ENCODE peak calls at places on chromosomes 4 and X, in nine cellular contexts. One of them, this sample, is unnamed.

GRCh38 chr4:73777612-73778011 is 37.2 kb downstream of the CXCL8 start:
- DNase-seq in hepatic stellate cell: no peak
- DNase-seq in psoas muscle: no peak
- DNase-seq in GM23248: peak; percentile 75
- DNase-seq in CD4-positive, alpha-beta memory T cell: no peak
- DNase-seq in nephron progenitor cell: no peak
- DNase-seq in stimulated activated CD4-positive, alpha-beta T cell treated with anti-CD3 and anti-CD28 coated beads, Interleukin-12 subunit alpha, Interleukin-12 subunit beta, amount 100 ng/mL, for 4 hours: no peak
- DNase-seq in NCI-H2081: no peak
- DNase-seq in RPMI7951: peak; percentile 51
- DNase-seq in this sample: no peak

GRCh38 chr4:79964715-79965345 is 108.2 kb downstream of the ANTXR2 start:
- DNase-seq in nephron progenitor cell: peak; percentile 70
- DNase-seq in psoas muscle: no peak
- DNase-seq in CD4-positive, alpha-beta memory T cell: no peak
- DNase-seq in GM23248: no peak
- DNase-seq in stimulated activated CD4-positive, alpha-beta T cell treated with anti-CD3 and anti-CD28 coated beads, Interleukin-12 subunit alpha, Interleukin-12 subunit beta, amount 100 ng/mL, for 4 hours: no peak
- DNase-seq in RPMI7951: peak; percentile 21
- DNase-seq in NCI-H2081: no peak
- DNase-seq in hepatic stellate cell: no peak
- DNase-seq in this sample: no peak

GRCh38 chrX:120801426-120801825 is 74.2 kb downstream of the CT47B1 start:
- DNase-seq in RPMI7951: no peak
- DNase-seq in psoas muscle: no peak
- DNase-seq in hepatic stellate cell: no peak
- DNase-seq in nephron progenitor cell: no peak
- DNase-seq in GM23248: no peak
- DNase-seq in CD4-positive, alpha-beta memory T cell: no peak
- DNase-seq in stimulated activated CD4-positive, alpha-beta T cell treated with anti-CD3 and anti-CD28 coated beads, Interleukin-12 subunit alpha, Interleukin-12 subunit beta, amount 100 ng/mL, for 4 hours: no peak
- DNase-seq in NCI-H2081: no peak
- DNase-seq in this sample: no peak

GRCh38 chrX:6021316-6022091 is 207.2 kb downstream of the NLGN4X start:
- DNase-seq in NCI-H2081: peak; percentile 53
- DNase-seq in CD4-positive, alpha-beta memory T cell: no peak
- DNase-seq in stimulated activated CD4-positive, alpha-beta T cell treated with anti-CD3 and anti-CD28 coated beads, Interleukin-12 subunit alpha, Interleukin-12 subunit beta, amount 100 ng/mL, for 4 hours: no peak
- DNase-seq in psoas muscle: no peak
- DNase-seq in GM23248: peak; percentile 28
- DNase-seq in nephron progenitor cell: peak; percentile 67
- DNase-seq in hepatic stellate cell: no peak
- DNase-seq in RPMI7951: peak; percentile 13
- DNase-seq in this sample: peak; percentile 40

GRCh38 chr4:164946810-164947209 is 30.6 kb downstream of the TRIM61 start:
- DNase-seq in hepatic stellate cell: no peak
- DNase-seq in CD4-positive, alpha-beta memory T cell: no peak
- DNase-seq in NCI-H2081: no peak
- DNase-seq in GM23248: no peak
- DNase-seq in RPMI7951: no peak
- DNase-seq in nephron progenitor cell: no peak
- DNase-seq in psoas muscle: no peak
- DNase-seq in stimulated activated CD4-positive, alpha-beta T cell treated with anti-CD3 and anti-CD28 coated beads, Interleukin-12 subunit alpha, Interleukin-12 subunit beta, amount 100 ng/mL, for 4 hours: no peak
- DNase-seq in this sample: no peak

GRCh38 chr4:121977251-121978168 is 25.6 kb upstream of the TRPC3 start:
- DNase-seq in GM23248: no peak
- DNase-seq in stimulated activated CD4-positive, alpha-beta T cell treated with anti-CD3 and anti-CD28 coated beads, Interleukin-12 subunit alpha, Interleukin-12 subunit beta, amount 100 ng/mL, for 4 hours: no peak
- DNase-seq in NCI-H2081: no peak
- DNase-seq in psoas muscle: no peak
- DNase-seq in nephron progenitor cell: no peak
- DNase-seq in RPMI7951: peak; percentile 44
- DNase-seq in hepatic stellate cell: no peak
- DNase-seq in CD4-positive, alpha-beta memory T cell: peak; percentile 23
- DNase-seq in this sample: no peak

GRCh38 chrX:368811-369562 is 17.7 kb downstream of the PPP2R3B start:
- DNase-seq in hepatic stellate cell: peak; percentile 68
- DNase-seq in stimulated activated CD4-positive, alpha-beta T cell treated with anti-CD3 and anti-CD28 coated beads, Interleukin-12 subunit alpha, Interleukin-12 subunit beta, amount 100 ng/mL, for 4 hours: no peak
- DNase-seq in CD4-positive, alpha-beta memory T cell: no peak
- DNase-seq in nephron progenitor cell: no peak
- DNase-seq in NCI-H2081: no peak
- DNase-seq in RPMI7951: peak; percentile 11
- DNase-seq in GM23248: peak; percentile 63
- DNase-seq in psoas muscle: no peak
- DNase-seq in this sample: no peak

GRCh38 chr4:14749910-14750309 is 252.4 kb upstream of the CPEB2 start:
- DNase-seq in RPMI7951: peak; percentile 61
- DNase-seq in CD4-positive, alpha-beta memory T cell: no peak
- DNase-seq in nephron progenitor cell: no peak
- DNase-seq in stimulated activated CD4-positive, alpha-beta T cell treated with anti-CD3 and anti-CD28 coated beads, Interleukin-12 subunit alpha, Interleukin-12 subunit beta, amount 100 ng/mL, for 4 hours: peak; percentile 2
- DNase-seq in psoas muscle: peak; percentile 13
- DNase-seq in hepatic stellate cell: no peak
- DNase-seq in GM23248: peak; percentile 30
- DNase-seq in NCI-H2081: no peak
- DNase-seq in this sample: no peak

GRCh38 chr4:19844436-19844835 is 407.3 kb upstream of the SLIT2 start:
- DNase-seq in nephron progenitor cell: no peak
- DNase-seq in CD4-positive, alpha-beta memory T cell: no peak
- DNase-seq in hepatic stellate cell: no peak
- DNase-seq in psoas muscle: no peak
- DNase-seq in NCI-H2081: no peak
- DNase-seq in stimulated activated CD4-positive, alpha-beta T cell treated with anti-CD3 and anti-CD28 coated beads, Interleukin-12 subunit alpha, Interleukin-12 subunit beta, amount 100 ng/mL, for 4 hours: no peak
- DNase-seq in RPMI7951: peak; percentile 59
- DNase-seq in GM23248: no peak
- DNase-seq in this sample: no peak

GRCh38 chr4:176539785-176540175 is 220.0 kb downstream of the SPCS3 start:
- DNase-seq in CD4-positive, alpha-beta memory T cell: no peak
- DNase-seq in NCI-H2081: no peak
- DNase-seq in psoas muscle: no peak
- DNase-seq in RPMI7951: peak; percentile 61
- DNase-seq in stimulated activated CD4-positive, alpha-beta T cell treated with anti-CD3 and anti-CD28 coated beads, Interleukin-12 subunit alpha, Interleukin-12 subunit beta, amount 100 ng/mL, for 4 hours: no peak
- DNase-seq in GM23248: peak; percentile 38
- DNase-seq in hepatic stellate cell: no peak
- DNase-seq in nephron progenitor cell: no peak
- DNase-seq in this sample: no peak

GRCh38 chr4:88599714-88600113 is 7.4 kb downstream of the HERC3 start:
- DNase-seq in nephron progenitor cell: no peak
- DNase-seq in psoas muscle: no peak
- DNase-seq in hepatic stellate cell: no peak
- DNase-seq in GM23248: no peak
- DNase-seq in stimulated activated CD4-positive, alpha-beta T cell treated with anti-CD3 and anti-CD28 coated beads, Interleukin-12 subunit alpha, Interleukin-12 subunit beta, amount 100 ng/mL, for 4 hours: no peak
- DNase-seq in RPMI7951: peak; percentile 1
- DNase-seq in CD4-positive, alpha-beta memory T cell: no peak
- DNase-seq in NCI-H2081: no peak
- DNase-seq in this sample: no peak

GRCh38 chrX:17597836-17598434 is 139.4 kb upstream of the SCML1 start:
- DNase-seq in nephron progenitor cell: no peak
- DNase-seq in hepatic stellate cell: no peak
- DNase-seq in stimulated activated CD4-positive, alpha-beta T cell treated with anti-CD3 and anti-CD28 coated beads, Interleukin-12 subunit alpha, Interleukin-12 subunit beta, amount 100 ng/mL, for 4 hours: no peak
- DNase-seq in CD4-positive, alpha-beta memory T cell: no peak
- DNase-seq in NCI-H2081: no peak
- DNase-seq in psoas muscle: peak; percentile 64
- DNase-seq in RPMI7951: peak; percentile 79
- DNase-seq in GM23248: peak; percentile 32
- DNase-seq in this sample: no peak

GRCh38 chr4:165612936-165613335 is 234.1 kb downstream of the CPE start:
- DNase-seq in GM23248: no peak
- DNase-seq in psoas muscle: no peak
- DNase-seq in NCI-H2081: no peak
- DNase-seq in stimulated activated CD4-positive, alpha-beta T cell treated with anti-CD3 and anti-CD28 coated beads, Interleukin-12 subunit alpha, Interleukin-12 subunit beta, amount 100 ng/mL, for 4 hours: no peak
- DNase-seq in RPMI7951: no peak
- DNase-seq in nephron progenitor cell: no peak
- DNase-seq in hepatic stellate cell: no peak
- DNase-seq in CD4-positive, alpha-beta memory T cell: no peak
- DNase-seq in this sample: no peak

GRCh38 chr4:154529737-154530136 is 20.5 kb downstream of the PLRG1 start:
- DNase-seq in nephron progenitor cell: no peak
- DNase-seq in CD4-positive, alpha-beta memory T cell: no peak
- DNase-seq in NCI-H2081: no peak
- DNase-seq in hepatic stellate cell: no peak
- DNase-seq in stimulated activated CD4-positive, alpha-beta T cell treated with anti-CD3 and anti-CD28 coated beads, Interleukin-12 subunit alpha, Interleukin-12 subunit beta, amount 100 ng/mL, for 4 hours: no peak
- DNase-seq in GM23248: no peak
- DNase-seq in psoas muscle: no peak
- DNase-seq in RPMI7951: peak; percentile 2
- DNase-seq in this sample: no peak

GRCh38 chr4:162015090-162015489 is 148.7 kb downstream of the FSTL5 start:
- DNase-seq in psoas muscle: no peak
- DNase-seq in RPMI7951: peak; percentile 17
- DNase-seq in CD4-positive, alpha-beta memory T cell: no peak
- DNase-seq in nephron progenitor cell: no peak
- DNase-seq in hepatic stellate cell: no peak
- DNase-seq in stimulated activated CD4-positive, alpha-beta T cell treated with anti-CD3 and anti-CD28 coated beads, Interleukin-12 subunit alpha, Interleukin-12 subunit beta, amount 100 ng/mL, for 4 hours: no peak
- DNase-seq in NCI-H2081: no peak
- DNase-seq in GM23248: no peak
- DNase-seq in this sample: no peak

GRCh38 chrX:21487832-21488231 is 113.6 kb downstream of the CNKSR2 start:
- DNase-seq in CD4-positive, alpha-beta memory T cell: no peak
- DNase-seq in NCI-H2081: peak; percentile 80
- DNase-seq in GM23248: no peak
- DNase-seq in stimulated activated CD4-positive, alpha-beta T cell treated with anti-CD3 and anti-CD28 coated beads, Interleukin-12 subunit alpha, Interleukin-12 subunit beta, amount 100 ng/mL, for 4 hours: no peak
- DNase-seq in nephron progenitor cell: no peak
- DNase-seq in psoas muscle: no peak
- DNase-seq in hepatic stellate cell: no peak
- DNase-seq in RPMI7951: no peak
- DNase-seq in this sample: no peak

GRCh38 chr4:107689912-107690587 is 30.0 kb downstream of the PAPSS1 start:
- DNase-seq in CD4-positive, alpha-beta memory T cell: no peak
- DNase-seq in psoas muscle: no peak
- DNase-seq in stimulated activated CD4-positive, alpha-beta T cell treated with anti-CD3 and anti-CD28 coated beads, Interleukin-12 subunit alpha, Interleukin-12 subunit beta, amount 100 ng/mL, for 4 hours: no peak
- DNase-seq in NCI-H2081: no peak
- DNase-seq in hepatic stellate cell: peak; percentile 41
- DNase-seq in GM23248: peak; percentile 94
- DNase-seq in RPMI7951: peak; percentile 78
- DNase-seq in nephron progenitor cell: no peak
- DNase-seq in this sample: no peak

GRCh38 chrX:103999234-103999633 is 14.3 kb downstream of the H2BW1 start:
- DNase-seq in RPMI7951: no peak
- DNase-seq in nephron progenitor cell: no peak
- DNase-seq in GM23248: no peak
- DNase-seq in NCI-H2081: no peak
- DNase-seq in psoas muscle: no peak
- DNase-seq in hepatic stellate cell: no peak
- DNase-seq in stimulated activated CD4-positive, alpha-beta T cell treated with anti-CD3 and anti-CD28 coated beads, Interleukin-12 subunit alpha, Interleukin-12 subunit beta, amount 100 ng/mL, for 4 hours: no peak
- DNase-seq in CD4-positive, alpha-beta memory T cell: no peak
- DNase-seq in this sample: no peak

GRCh38 chrX:78333521-78333920 is 6.1 kb upstream of the CYSLTR1 start:
- DNase-seq in nephron progenitor cell: no peak
- DNase-seq in stimulated activated CD4-positive, alpha-beta T cell treated with anti-CD3 and anti-CD28 coated beads, Interleukin-12 subunit alpha, Interleukin-12 subunit beta, amount 100 ng/mL, for 4 hours: no peak
- DNase-seq in CD4-positive, alpha-beta memory T cell: peak; percentile 55
- DNase-seq in psoas muscle: no peak
- DNase-seq in hepatic stellate cell: no peak
- DNase-seq in NCI-H2081: no peak
- DNase-seq in GM23248: no peak
- DNase-seq in RPMI7951: no peak
- DNase-seq in this sample: no peak

GRCh38 chrX:17415242-17415815 is 40.3 kb downstream of the NHS start:
- DNase-seq in GM23248: no peak
- DNase-seq in stimulated activated CD4-positive, alpha-beta T cell treated with anti-CD3 and anti-CD28 coated beads, Interleukin-12 subunit alpha, Interleukin-12 subunit beta, amount 100 ng/mL, for 4 hours: no peak
- DNase-seq in hepatic stellate cell: no peak
- DNase-seq in CD4-positive, alpha-beta memory T cell: no peak
- DNase-seq in NCI-H2081: no peak
- DNase-seq in RPMI7951: peak; percentile 34
- DNase-seq in nephron progenitor cell: no peak
- DNase-seq in psoas muscle: no peak
- DNase-seq in this sample: no peak

GRCh38 chr4:98151145-98151929 is 8.1 kb upstream of the STPG2 start:
- DNase-seq in psoas muscle: no peak
- DNase-seq in nephron progenitor cell: no peak
- DNase-seq in CD4-positive, alpha-beta memory T cell: no peak
- DNase-seq in RPMI7951: no peak
- DNase-seq in hepatic stellate cell: no peak
- DNase-seq in stimulated activated CD4-positive, alpha-beta T cell treated with anti-CD3 and anti-CD28 coated beads, Interleukin-12 subunit alpha, Interleukin-12 subunit beta, amount 100 ng/mL, for 4 hours: no peak
- DNase-seq in GM23248: no peak
- DNase-seq in NCI-H2081: no peak
- DNase-seq in this sample: peak; percentile 19

GRCh38 chr4:19213388-19213787 is 1038.3 kb upstream of the SLIT2 start:
- DNase-seq in GM23248: no peak
- DNase-seq in RPMI7951: peak; percentile 14
- DNase-seq in stimulated activated CD4-positive, alpha-beta T cell treated with anti-CD3 and anti-CD28 coated beads, Interleukin-12 subunit alpha, Interleukin-12 subunit beta, amount 100 ng/mL, for 4 hours: no peak
- DNase-seq in nephron progenitor cell: no peak
- DNase-seq in psoas muscle: no peak
- DNase-seq in NCI-H2081: no peak
- DNase-seq in hepatic stellate cell: no peak
- DNase-seq in CD4-positive, alpha-beta memory T cell: no peak
- DNase-seq in this sample: no peak

GRCh38 chrX:32155044-32155638 is 1056.2 kb downstream of the DMD start:
- DNase-seq in CD4-positive, alpha-beta memory T cell: no peak
- DNase-seq in nephron progenitor cell: no peak
- DNase-seq in RPMI7951: no peak
- DNase-seq in NCI-H2081: no peak
- DNase-seq in stimulated activated CD4-positive, alpha-beta T cell treated with anti-CD3 and anti-CD28 coated beads, Interleukin-12 subunit alpha, Interleukin-12 subunit beta, amount 100 ng/mL, for 4 hours: no peak
- DNase-seq in psoas muscle: no peak
- DNase-seq in GM23248: no peak
- DNase-seq in hepatic stellate cell: no peak
- DNase-seq in this sample: no peak

GRCh38 chrX:22134681-22135080 is 102.6 kb downstream of the PHEX start:
- DNase-seq in stimulated activated CD4-positive, alpha-beta T cell treated with anti-CD3 and anti-CD28 coated beads, Interleukin-12 subunit alpha, Interleukin-12 subunit beta, amount 100 ng/mL, for 4 hours: no peak
- DNase-seq in nephron progenitor cell: no peak
- DNase-seq in GM23248: peak; percentile 82
- DNase-seq in RPMI7951: peak; percentile 90
- DNase-seq in psoas muscle: no peak
- DNase-seq in hepatic stellate cell: peak; percentile 37
- DNase-seq in CD4-positive, alpha-beta memory T cell: no peak
- DNase-seq in NCI-H2081: no peak
- DNase-seq in this sample: no peak

GRCh38 chr4:104976258-104976657 is 170.4 kb upstream of the TET2 start:
- DNase-seq in NCI-H2081: no peak
- DNase-seq in RPMI7951: no peak
- DNase-seq in psoas muscle: no peak
- DNase-seq in hepatic stellate cell: no peak
- DNase-seq in GM23248: no peak
- DNase-seq in CD4-positive, alpha-beta memory T cell: no peak
- DNase-seq in stimulated activated CD4-positive, alpha-beta T cell treated with anti-CD3 and anti-CD28 coated beads, Interleukin-12 subunit alpha, Interleukin-12 subunit beta, amount 100 ng/mL, for 4 hours: no peak
- DNase-seq in nephron progenitor cell: no peak
- DNase-seq in this sample: no peak

GRCh38 chr4:3322059-3322550 is 29.3 kb downstream of the RGS12 start:
- DNase-seq in CD4-positive, alpha-beta memory T cell: no peak
- DNase-seq in RPMI7951: no peak
- DNase-seq in psoas muscle: no peak
- DNase-seq in GM23248: peak; percentile 69
- DNase-seq in hepatic stellate cell: no peak
- DNase-seq in nephron progenitor cell: no peak
- DNase-seq in NCI-H2081: no peak
- DNase-seq in stimulated activated CD4-positive, alpha-beta T cell treated with anti-CD3 and anti-CD28 coated beads, Interleukin-12 subunit alpha, Interleukin-12 subunit beta, amount 100 ng/mL, for 4 hours: no peak
- DNase-seq in this sample: no peak

GRCh38 chr4:76377922-76378321 is 43.0 kb downstream of the CCDC158 start:
- DNase-seq in NCI-H2081: no peak
- DNase-seq in CD4-positive, alpha-beta memory T cell: peak; percentile 49
- DNase-seq in RPMI7951: peak; percentile 41
- DNase-seq in GM23248: peak; percentile 42
- DNase-seq in hepatic stellate cell: peak; percentile 17
- DNase-seq in stimulated activated CD4-positive, alpha-beta T cell treated with anti-CD3 and anti-CD28 coated beads, Interleukin-12 subunit alpha, Interleukin-12 subunit beta, amount 100 ng/mL, for 4 hours: peak; percentile 23
- DNase-seq in nephron progenitor cell: peak; percentile 55
- DNase-seq in psoas muscle: no peak
- DNase-seq in this sample: no peak